ENCODE peak calls at places on chromosomes 16 and 17, in seven cellular contexts. Q, H, C, G, J, V and K are unnamed samples.

GRCh38 chr16:85168732-85169256 is 56.5 kb upstream of the CIBAR2 start:
- DNase-seq in G (peak; percentile 78), J (peak; percentile 82), Q (peak; percentile 51), V (peak; percentile 83), C (no peak), H (no peak), K (no peak)

GRCh38 chr16:22721497-22722100 is 92.4 kb upstream of the HS3ST2 start:
- DNase-seq in C (no peak), V (no peak), H (no peak), Q (no peak), J (no peak), G (no peak), K (no peak)

GRCh38 chr16:90072442-90073105 is 4.6 kb downstream of the PRDM7 start:
- DNase-seq in J (no peak), G (no peak), V (no peak), Q (no peak), H (no peak), C (no peak), K (no peak)

GRCh38 chr16:18832021-18832420 is 30.7 kb upstream of the ARL6IP1 start:
- DNase-seq in J (no peak), V (no peak), Q (no peak), C (no peak), H (no peak), G (no peak), K (no peak)

GRCh38 chr17:61200349-61200735 is 199.3 kb upstream of the TBX2 start:
- DNase-seq in V (no peak), H (no peak), C (no peak), G (no peak), Q (no peak), J (no peak), K (no peak)

GRCh38 chr16:68759062-68759461 is 22.0 kb downstream of the CDH1 start:
- DNase-seq in G (no peak), J (no peak), Q (no peak), C (no peak), H (no peak), V (no peak), K (no peak)

GRCh38 chr16:66940236-66940635 is 4.9 kb downstream of the CES2 start:
- DNase-seq in G (no peak), J (no peak), V (no peak), H (no peak), C (no peak), Q (no peak), K (no peak)

GRCh38 chr16:86986809-86987487 is 330.2 kb downstream of the C16orf95 start:
- DNase-seq in Q (no peak), H (no peak), C (no peak), J (no peak), V (no peak), G (no peak), K (no peak)

GRCh38 chr16:86142801-86143236 is 243.9 kb downstream of the IRF8 start:
- DNase-seq in C (no peak), Q (no peak), J (no peak), G (no peak), H (no peak), V (no peak), K (no peak)

GRCh38 chr17:82294086-82294773 is 20.7 kb upstream of the CSNK1D start:
- DNase-seq in G (no peak), C (no peak), V (no peak), Q (no peak), H (no peak), J (no peak), K (no peak)

GRCh38 chr16:66619534-66620418 is 15.3 kb downstream of the CMTM3 start:
- DNase-seq in C (no peak), G (no peak), H (no peak), Q (no peak), V (no peak), J (peak; percentile 74), K (no peak)

GRCh38 chr16:64440005-64440404 is 681.9 kb downstream of the CDH11 start:
- DNase-seq in Q (no peak), V (no peak), C (no peak), H (no peak), G (no peak), J (no peak), K (no peak)

GRCh38 chr17:42682400-42683384 is at the start of gene CNTNAP1:
- DNase-seq in G (peak; percentile 79), J (peak; percentile 90), Q (no peak), H (no peak), V (peak; percentile 76), C (no peak), K (peak; percentile 51)

DNA sequence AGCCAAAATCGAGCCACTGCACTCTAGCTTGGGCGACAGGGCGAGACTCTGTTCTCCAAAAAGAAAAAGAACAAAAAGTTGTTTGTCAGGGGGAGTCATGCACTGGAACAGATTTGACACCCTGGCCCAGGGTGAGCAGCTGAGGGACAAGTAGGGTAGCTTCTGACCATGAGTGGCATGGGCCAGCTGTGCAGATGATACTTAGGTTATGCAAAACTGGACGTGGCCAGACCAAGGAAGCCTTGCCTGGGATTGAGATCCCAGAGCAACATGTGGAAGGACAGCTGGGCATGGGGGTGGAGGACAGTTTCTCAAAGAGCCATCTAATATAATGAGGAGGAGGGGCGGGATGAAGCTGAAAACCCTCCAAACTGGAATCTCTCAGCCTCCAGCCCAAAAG is 19.6 kb upstream of the SLC35B1 start:
- DNase-seq in Q (no peak), H (no peak), C (no peak), G (no peak), J (no peak), V (no peak), K (no peak)
- H3K4me1 ChIP-seq in Q (peaks cover 31% of the 10 kb centered on the region), H (peaks cover 11% of the 10 kb centered on the region), C (peaks cover 79% of the 10 kb centered on the region), G (no peaks in the 10 kb centered on the region), J (peaks cover 4% of the 10 kb centered on the region), V (peaks cover 10% of the 10 kb centered on the region), K (peaks cover 68% of the 10 kb centered on the region)

DNA sequence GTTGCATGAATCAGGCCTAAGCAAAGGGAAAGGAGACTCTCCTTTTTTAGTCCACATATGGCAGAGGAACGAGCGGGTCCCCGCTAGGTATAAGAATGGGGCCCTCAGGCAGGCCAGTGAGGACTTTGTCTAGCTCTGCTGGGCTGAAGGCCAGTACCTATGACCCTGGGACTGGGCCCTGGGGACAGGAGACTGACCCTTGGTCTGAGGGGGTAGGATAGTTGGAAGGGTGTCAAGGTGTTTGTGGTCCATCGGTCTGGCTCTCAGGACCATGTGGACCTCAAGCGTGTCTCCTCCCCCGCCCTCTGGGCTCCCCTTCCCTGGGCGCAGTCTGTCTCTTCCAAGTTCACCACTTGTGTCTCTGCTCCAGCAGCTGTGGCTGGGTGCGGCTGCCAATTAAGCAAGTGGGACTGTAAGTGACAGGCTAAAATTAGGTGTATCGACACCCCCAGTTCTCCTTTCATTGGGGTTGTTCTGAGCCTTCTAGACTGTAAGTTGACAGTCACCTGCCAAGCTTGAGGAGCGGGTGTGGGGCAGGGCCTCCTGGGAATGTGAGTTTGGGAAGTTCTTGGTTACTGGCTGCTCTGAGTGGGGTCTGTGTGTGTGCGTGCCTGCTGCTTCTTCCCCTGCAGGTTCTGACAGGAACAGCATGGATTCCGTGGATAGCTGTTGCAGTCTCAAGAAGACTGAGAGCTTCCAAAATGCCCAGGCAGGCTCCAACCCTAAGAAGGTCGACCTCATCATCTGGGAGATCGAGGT is 24.5 kb downstream of the AKAP1 start:
- DNase-seq in V (no peak), H (no peak), Q (no peak), C (no peak), G (peak; percentile 38), J (peak; percentile 83), K (no peak)
- TF ChIP-seq CTCF in V (no peak), H (no peak), Q (no peak), C (no peak), G (peak; percentile 42), J (peak; percentile 54), K (no peak)

DNA sequence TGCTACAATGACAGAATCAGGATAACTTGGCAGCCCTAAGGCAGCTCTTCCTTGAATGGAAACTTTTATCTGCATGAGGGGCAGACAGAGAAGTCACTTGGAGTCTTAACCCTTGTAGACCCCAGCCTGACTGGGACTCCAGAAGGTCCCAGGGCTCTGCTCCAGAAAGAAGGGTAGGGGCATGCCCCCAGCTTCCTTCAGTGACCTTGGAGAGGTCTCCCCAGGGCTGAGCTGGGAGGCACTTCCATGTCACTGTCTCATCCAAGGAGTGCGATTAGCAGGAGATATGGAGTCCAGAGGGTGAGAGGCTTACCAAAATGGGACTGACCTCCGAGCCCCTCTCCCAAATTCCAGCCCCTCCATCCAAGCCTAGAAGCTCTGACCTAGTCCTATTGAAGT is 3.4 kb upstream of the NLRC5 start:
- DNase-seq in C (no peak), V (no peak), G (no peak), Q (no peak), J (no peak), H (no peak), K (no peak)
- H3K4me1 ChIP-seq in C (peaks cover 60% of the 10 kb centered on the region), V (peaks cover 23% of the 10 kb centered on the region), G (peaks cover 5% of the 10 kb centered on the region), Q (peaks cover 32% of the 10 kb centered on the region), J (no peaks in the 10 kb centered on the region), H (no peaks in the 10 kb centered on the region), K (peaks cover 56% of the 10 kb centered on the region)

DNA sequence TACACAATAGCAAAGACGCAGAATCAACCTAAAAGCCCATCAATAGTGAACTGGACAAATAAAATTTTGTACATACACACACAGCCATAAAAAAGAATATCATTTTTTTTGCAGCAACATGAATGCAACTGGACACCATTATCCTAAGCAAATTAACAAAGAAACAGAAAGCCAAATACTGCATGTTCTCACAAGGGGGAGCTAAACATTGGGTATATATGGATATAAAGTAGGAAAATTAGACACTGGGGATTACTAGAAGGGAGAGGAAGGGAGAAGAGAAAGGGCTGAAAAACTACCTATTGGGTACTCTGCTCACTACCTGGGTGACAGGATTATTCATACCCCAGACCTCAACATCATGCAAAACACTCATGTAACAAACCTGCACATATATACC is 28.2 kb downstream of the ADAMTS18 start:
- DNase-seq in H (no peak), C (no peak), Q (no peak), G (no peak), J (no peak), V (no peak), K (no peak)
- TF ChIP-seq CTCF in H (no peak), C (no peak), Q (no peak), G (peak; percentile 9), J (peak; percentile 67), V (no peak), K (no peak)

GRCh38 chr17:3892095-3892998 is 506 bp downstream of the CAMKK1 start:
- DNase-seq in G (peak; percentile 70), C (peak; percentile 66), J (peak; percentile 86), H (peak; percentile 58), V (peak; percentile 93), Q (peak; percentile 77), K (peak; percentile 65)

GRCh38 chr17:3894188-3894587 is 1.3 kb upstream of the CAMKK1 start:
- DNase-seq in C (no peak), V (no peak), H (no peak), G (no peak), J (no peak), Q (no peak), K (no peak)

GRCh38 chr17:3893003-3893719 is at the start of gene CAMKK1:
- DNase-seq in V (peak; percentile 93), H (peak; percentile 85), Q (peak; percentile 61), C (no peak), J (peak; percentile 98), G (peak; percentile 89), K (peak; percentile 91)

GRCh38 chr17:3894927-3895343 is 2.1 kb upstream of the CAMKK1 start:
- DNase-seq in J (no peak), V (peak; percentile 73), H (peak; percentile 55), Q (no peak), G (no peak), C (no peak), K (peak; percentile 68)

GRCh38 chr17:3893720-3894116 is 865 bp upstream of the CAMKK1 start:
- DNase-seq in Q (no peak), J (no peak), G (no peak), V (no peak), H (no peak), C (no peak), K (no peak)
- H3K4me1 ChIP-seq in Q (peaks cover 32% of the 10 kb centered on the region), J (no peaks in the 10 kb centered on the region), G (peaks cover 11% of the 10 kb centered on the region), V (peaks cover 59% of the 10 kb centered on the region), H (peaks cover 13% of the 10 kb centered on the region), C (peaks cover 77% of the 10 kb centered on the region), K (peaks cover 69% of the 10 kb centered on the region)